ENCODE peak calls at places on chromosomes 4 and X, in seven cellular contexts. D is lower lobe of right lung, F is HCT116, H is ascending aorta, K is mammary epithelial cell, C is adrenal gland, Y is sigmoid colon. S is an unnamed sample. For H3K27me3, the result is how much of the 10 kb centered on the place peaks cover.

GRCh38 chrX:47558436-47558835 is 2.6 kb upstream of the ARAF start:
- DNase-seq in D (no peak), Y (no peak), C (no peak), K (no peak), H (no peak), F (no peak), S (no peak)

GRCh38 chr4:76272091-76272490 is 20.6 kb downstream of the FAM47E start:
- DNase-seq in C (no peak), D (no peak), Y (no peak), F (no peak), K (no peak), H (no peak), S (no peak)

GRCh38 chr4:37561803-37562207 is 124.4 kb downstream of the RELL1 start:
- DNase-seq in H (no peak), K (peak), F (no peak), Y (no peak), C (no peak), D (no peak), S (no peak)

GRCh38 chr4:54332577-54332976 is 103.5 kb downstream of the PDGFRA start:
- DNase-seq in D (no peak), C (no peak), Y (no peak), H (no peak), F (no peak), K (no peak), S (no peak)

GRCh38 chr4:155973639-155974475 is 20.2 kb upstream of the CTSO start:
- DNase-seq in F (no peak), H (no peak), D (no peak), C (no peak), K (no peak), Y (no peak), S (no peak)

GRCh38 chrX:87409113-87409841 is 108.3 kb upstream of the KLHL4 start:
- DNase-seq in K (peak), Y (peak), F (no peak), H (peak), D (peak), C (peak), S (peak)

GRCh38 chrX:114905251-114905650 is 112.2 kb downstream of the IL13RA2 start:
- DNase-seq in K (peak), D (no peak), F (no peak), H (no peak), C (no peak), Y (no peak), S (no peak)

GRCh38 chrX:79081895-79082512 is 62.5 kb upstream of the GPR174 start:
- DNase-seq in D (no peak), H (no peak), C (no peak), Y (no peak), K (peak), F (no peak), S (no peak)

GRCh38 chr4:117477925-117478324 is 392.5 kb upstream of the TRAM1L1 start:
- DNase-seq in Y (no peak), C (no peak), F (no peak), D (no peak), K (peak), H (no peak), S (no peak)
- H3K27ac ChIP-seq in Y (no peak), C (no peak), F (no peak), D (no peak), K (no peak), H (no peak), S (no peak)

GRCh38 chrX:155881158-155881993 is at the start of gene VAMP7:
- DNase-seq in Y (peak), K (peak), C (peak), D (peak), H (peak), F (peak), S (peak)
- H3K27me3 ChIP-seq in Y (under half), K (under half), C (under half), D (under half), H (under half), F (under half), S (under half)

GRCh38 chr4:163562496-163562895 is 68.0 kb downstream of the TMA16 start:
- DNase-seq in K (no peak), Y (no peak), D (no peak), H (no peak), C (no peak), F (no peak), S (no peak)
- H3K27ac ChIP-seq in K (no peak), Y (no peak), D (no peak), H (no peak), C (no peak), F (no peak), S (no peak)

GRCh38 chrX:151098996-151099395 is 77.4 kb upstream of the GPR50 start:
- DNase-seq in D (no peak), K (no peak), F (no peak), H (no peak), C (peak), Y (no peak), S (no peak)
- H3K27me3 ChIP-seq in D (under half), K (under half), F (under half), H (under half), C (under half), Y (under half), S (under half)

DNA sequence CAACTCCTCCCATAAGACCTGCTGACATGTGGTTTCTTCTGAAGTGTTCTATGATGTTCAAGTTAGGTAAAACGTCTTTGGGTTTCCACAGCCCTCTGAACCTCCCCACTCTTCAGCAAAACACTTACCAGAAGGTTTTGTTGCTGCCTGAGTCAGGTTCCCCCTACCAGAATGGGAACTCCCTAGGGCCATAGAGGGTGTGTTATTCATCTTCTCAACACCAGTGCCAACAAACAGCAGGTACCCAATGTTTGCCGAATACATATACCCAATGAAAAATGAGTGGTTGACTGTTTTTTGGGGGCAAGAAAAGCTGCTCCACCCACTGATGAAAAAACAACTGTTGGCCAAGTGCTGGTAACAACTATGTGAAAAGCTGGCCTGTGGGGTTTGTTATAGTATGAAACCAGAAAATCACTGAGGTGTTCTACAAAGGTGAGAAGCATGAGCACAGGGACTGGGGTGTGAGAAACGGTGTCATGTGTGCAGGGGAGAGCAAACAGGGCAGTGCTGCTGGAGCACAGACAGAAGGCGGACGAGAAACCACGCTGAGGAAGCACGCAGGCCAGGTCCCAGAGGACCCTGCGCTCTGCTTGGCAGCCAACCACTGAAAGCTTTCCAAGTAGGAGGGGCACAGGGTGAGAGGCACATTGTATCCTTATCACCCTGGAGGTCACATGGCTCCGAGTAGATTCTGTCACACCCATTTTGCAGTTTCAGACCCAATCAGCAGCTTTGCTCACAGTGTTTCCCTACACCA is 28.8 kb downstream of the ATP8A1 start:
- DNase-seq in K (no peak), F (no peak), C (peak), H (peak), Y (peak), D (no peak), S (peak)
- H3K27ac ChIP-seq in K (no peak), F (no peak), C (no peak), H (no peak), Y (no peak), D (no peak), S (no peak)

GRCh38 chrX:130295519-130296314 is 27.0 kb upstream of the ZNF280C start:
- DNase-seq in Y (no peak), H (no peak), D (no peak), K (peak), F (no peak), C (no peak), S (no peak)
- H3K27me3 ChIP-seq in Y (under half), H (under half), D (under half), K (under half), F (under half), C (under half), S (under half)

DNA sequence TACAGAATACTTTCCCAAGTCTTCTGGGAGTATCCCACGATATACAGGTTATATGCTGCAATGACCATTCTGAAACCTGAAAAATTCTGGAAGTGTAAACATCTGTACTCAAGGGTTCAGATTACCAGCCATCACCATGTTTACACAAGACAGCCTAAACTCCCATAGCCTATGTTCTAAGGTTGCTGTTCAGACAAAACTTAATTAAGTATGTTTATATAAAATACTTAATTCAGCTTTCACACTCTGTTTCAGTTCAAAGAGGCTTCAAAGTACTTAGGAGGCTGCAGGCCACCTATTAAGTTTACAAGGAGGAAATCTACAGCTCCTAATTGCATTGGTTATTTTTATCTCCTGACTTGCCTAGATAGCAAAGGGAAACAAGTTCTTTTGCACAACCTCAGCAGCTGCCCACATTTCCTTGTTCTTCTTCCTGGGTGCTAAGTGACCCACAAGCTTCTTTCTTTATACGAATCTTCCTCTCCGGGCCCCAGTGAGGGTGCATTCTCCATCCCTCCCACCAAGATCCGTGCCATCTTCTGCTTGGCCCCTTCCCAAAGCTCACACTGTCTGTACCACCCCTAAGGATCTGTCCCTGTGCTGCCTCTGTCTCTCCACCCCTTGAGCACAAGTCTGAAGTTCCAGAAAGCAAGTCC is 2.0 kb downstream of the GAK start:
- DNase-seq in K (no peak), F (no peak), H (no peak), C (no peak), D (no peak), Y (no peak), S (no peak)
- H3K27ac ChIP-seq in K (peak), F (no peak), H (no peak), C (peak), D (no peak), Y (no peak), S (no peak)

DNA sequence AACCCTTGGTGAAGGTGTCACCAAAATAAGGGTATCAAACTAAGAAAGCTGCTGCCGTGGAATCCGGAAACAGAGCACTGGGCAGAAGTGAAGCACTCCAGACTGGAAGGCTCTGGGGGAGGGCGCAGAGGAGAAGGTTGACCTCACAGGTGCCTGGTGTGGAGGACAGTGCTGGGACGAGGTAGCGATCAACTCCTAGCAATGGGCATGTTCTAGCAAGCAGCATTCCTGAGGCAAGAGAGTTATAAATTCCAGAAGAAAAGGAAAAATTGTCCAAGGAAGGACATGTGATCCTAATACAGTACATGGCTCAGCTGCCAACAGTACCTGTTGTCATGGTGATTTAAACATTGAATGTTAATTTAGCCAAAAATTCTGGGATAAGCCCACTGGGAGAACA is 8.2 kb downstream of the ARHGAP4 start:
- DNase-seq in F (no peak), Y (no peak), D (no peak), K (peak), H (no peak), C (no peak), S (no peak)
- H3K27me3 ChIP-seq in F (under half), Y (under half), D (under half), K (under half), H (under half), C (under half), S (under half)

S was measured in heart left ventricle.